ENCODE peak calls at places on chromosomes 6 and 20, in six cellular contexts. E, U, C, B, X and W are unnamed samples.

GRCh38 chr6:18561006-18561750 is 174.0 kb downstream of the RNF144B start:
- DNase-seq in E (no peak), U (no peak), C (no peak), B (no peak), X (no peak), W (no peak)

GRCh38 chr6:83215131-83216047 is 22.2 kb downstream of the RWDD2A start:
- DNase-seq in E (peak), U (peak), C (peak), B (peak), X (peak), W (peak)

GRCh38 chr20:18259730-18260129 is 28.6 kb upstream of the ZNF133 start:
- DNase-seq in E (no peak), U (no peak), C (no peak), B (no peak), X (no peak), W (no peak)

GRCh38 chr20:10201321-10201870 is 17.2 kb upstream of the SNAP25 start:
- DNase-seq in E (no peak), U (no peak), C (no peak), B (no peak), X (no peak), W (no peak)

GRCh38 chr6:167050903-167051302 is 51.7 kb downstream of the CEP43 start:
- DNase-seq in E (no peak), U (no peak), C (no peak), B (no peak), X (no peak), W (no peak)

GRCh38 chr20:21450572-21450971 is 53.2 kb upstream of the NKX2-4 start:
- DNase-seq in E (no peak), U (no peak), C (no peak), B (no peak), X (peak), W (no peak)

GRCh38 chr6:3855866-3856265 is 6.7 kb downstream of the FAM50B start:
- DNase-seq in E (no peak), U (no peak), C (no peak), B (no peak), X (no peak), W (no peak)

GRCh38 chr20:45044084-45044573 is 56.8 kb downstream of the KCNS1 start:
- DNase-seq in E (peak), U (peak), C (peak), B (peak), X (peak), W (peak)

GRCh38 chr6:130296854-130297253 is 69.0 kb upstream of the TMEM200A start:
- DNase-seq in E (peak), U (no peak), C (no peak), B (no peak), X (no peak), W (no peak)

GRCh38 chr6:147248859-147249258 is 44.6 kb downstream of the STXBP5 start:
- DNase-seq in E (no peak), U (no peak), C (no peak), B (no peak), X (no peak), W (no peak)

GRCh38 chr6:33935439-33936080 is 131.8 kb upstream of the MLN start:
- DNase-seq in E (no peak), U (no peak), C (no peak), B (no peak), X (no peak), W (no peak)

GRCh38 chr6:35706468-35706867 is 17.8 kb upstream of the FKBP5 start:
- DNase-seq in E (no peak), U (no peak), C (no peak), B (no peak), X (no peak), W (no peak)

GRCh38 chr6:38432479-38432878 is 207.2 kb downstream of the BTBD9 start:
- DNase-seq in E (no peak), U (peak), C (no peak), B (no peak), X (peak), W (no peak)

GRCh38 chr20:56676001-56676400 is 46.9 kb downstream of the TFAP2C start:
- DNase-seq in E (no peak), U (no peak), C (no peak), B (no peak), X (no peak), W (no peak)

GRCh38 chr6:26017567-26017966 is 55.0 kb downstream of the TRIM38 start:
- DNase-seq in E (peak), U (peak), C (no peak), B (peak), X (peak), W (no peak)

GRCh38 chr6:167660944-167661343 is 165.8 kb upstream of the AFDN start:
- DNase-seq in E (no peak), U (no peak), C (no peak), B (no peak), X (no peak), W (no peak)

GRCh38 chr6:105402090-105402980 is 547 bp downstream of the PREP start:
- DNase-seq in E (peak), U (peak), C (no peak), B (peak), X (peak), W (peak)

GRCh38 chr20:48722737-48723191 is 105.0 kb downstream of the PREX1 start:
- DNase-seq in E (no peak), U (peak), C (no peak), B (no peak), X (peak), W (no peak)

GRCh38 chr6:148455225-148455624 is 112.6 kb downstream of the SASH1 start:
- DNase-seq in E (no peak), U (peak), C (no peak), B (no peak), X (peak), W (no peak)

GRCh38 chr20:50193851-50194830 is 3.5 kb downstream of the CEBPB start:
- DNase-seq in E (no peak), U (no peak), C (no peak), B (no peak), X (peak), W (no peak)

GRCh38 chr6:117265425-117266266 is at the start of gene VGLL2:
- DNase-seq in E (no peak), U (no peak), C (no peak), B (no peak), X (peak), W (peak)

GRCh38 chr6:44071670-44072451 is 55.4 kb downstream of the MRPL14 start:
- DNase-seq in E (no peak), U (peak), C (peak), B (no peak), X (peak), W (no peak)